ENCODE peak calls at places on chromosomes 2 and 18, in nine cellular contexts. One of them, this sample, is unnamed.

GRCh38 chr2:204892506-204893255 is 347.4 kb downstream of the PARD3B start:
- DNase-seq in sigmoid colon: no peak
- DNase-seq in psoas muscle: no peak
- DNase-seq in IMR-90: peak
- DNase-seq in testis: no peak
- DNase-seq in cardiac fibroblast: peak
- DNase-seq in endodermal cell: no peak
- DNase-seq in right atrium auricular region: no peak
- DNase-seq in fibroblast of pulmonary artery: peak
- DNase-seq in this sample: no peak

GRCh38 chr2:36338827-36339145 is 16.8 kb upstream of the CRIM1 start:
- DNase-seq in psoas muscle: no peak
- DNase-seq in IMR-90: peak
- DNase-seq in testis: no peak
- DNase-seq in sigmoid colon: no peak
- DNase-seq in fibroblast of pulmonary artery: no peak
- DNase-seq in right atrium auricular region: no peak
- DNase-seq in cardiac fibroblast: peak
- DNase-seq in endodermal cell: no peak
- DNase-seq in this sample: peak

GRCh38 chr2:217361491-217361890 is 501.6 kb upstream of the TNP1 start:
- DNase-seq in cardiac fibroblast: no peak
- DNase-seq in fibroblast of pulmonary artery: no peak
- DNase-seq in testis: no peak
- DNase-seq in IMR-90: peak
- DNase-seq in psoas muscle: no peak
- DNase-seq in sigmoid colon: no peak
- DNase-seq in right atrium auricular region: no peak
- DNase-seq in endodermal cell: no peak
- DNase-seq in this sample: no peak

GRCh38 chr2:96844405-96844808 is 586 bp upstream of the ANKRD23 start:
- DNase-seq in endodermal cell: no peak
- DNase-seq in sigmoid colon: no peak
- DNase-seq in right atrium auricular region: no peak
- DNase-seq in psoas muscle: no peak
- DNase-seq in cardiac fibroblast: no peak
- DNase-seq in IMR-90: no peak
- DNase-seq in testis: no peak
- DNase-seq in fibroblast of pulmonary artery: no peak
- DNase-seq in this sample: no peak

GRCh38 chr18:76546282-76546572 is 51.2 kb upstream of the ZNF516 start:
- DNase-seq in testis: no peak
- DNase-seq in cardiac fibroblast: no peak
- DNase-seq in sigmoid colon: no peak
- DNase-seq in right atrium auricular region: no peak
- DNase-seq in endodermal cell: no peak
- DNase-seq in IMR-90: no peak
- DNase-seq in psoas muscle: no peak
- DNase-seq in fibroblast of pulmonary artery: no peak
- DNase-seq in this sample: no peak

GRCh38 chr18:551404-552061 is 28.6 kb upstream of the CETN1 start:
- DNase-seq in fibroblast of pulmonary artery: no peak
- DNase-seq in IMR-90: no peak
- DNase-seq in right atrium auricular region: no peak
- DNase-seq in endodermal cell: no peak
- DNase-seq in psoas muscle: no peak
- DNase-seq in sigmoid colon: no peak
- DNase-seq in cardiac fibroblast: no peak
- DNase-seq in testis: no peak
- DNase-seq in this sample: no peak

GRCh38 chr2:168030862-168031624 is 216.4 kb downstream of the STK39 start:
- DNase-seq in cardiac fibroblast: peak
- DNase-seq in psoas muscle: no peak
- DNase-seq in sigmoid colon: no peak
- DNase-seq in testis: no peak
- DNase-seq in fibroblast of pulmonary artery: peak
- DNase-seq in right atrium auricular region: no peak
- DNase-seq in endodermal cell: no peak
- DNase-seq in IMR-90: peak
- DNase-seq in this sample: peak

GRCh38 chr18:39007523-39007922 is 1441.9 kb upstream of the CELF4 start:
- DNase-seq in psoas muscle: no peak
- DNase-seq in fibroblast of pulmonary artery: no peak
- DNase-seq in testis: no peak
- DNase-seq in right atrium auricular region: no peak
- DNase-seq in sigmoid colon: no peak
- DNase-seq in endodermal cell: no peak
- DNase-seq in cardiac fibroblast: no peak
- DNase-seq in IMR-90: no peak
- DNase-seq in this sample: no peak

GRCh38 chr2:170953976-170954375 is 24.9 kb downstream of the GORASP2 start:
- DNase-seq in fibroblast of pulmonary artery: no peak
- DNase-seq in psoas muscle: no peak
- DNase-seq in right atrium auricular region: no peak
- DNase-seq in endodermal cell: no peak
- DNase-seq in cardiac fibroblast: peak
- DNase-seq in IMR-90: peak
- DNase-seq in sigmoid colon: no peak
- DNase-seq in testis: no peak
- DNase-seq in this sample: peak

GRCh38 chr2:26846881-26847662 is 860 bp upstream of the DPYSL5 start:
- DNase-seq in testis: no peak
- DNase-seq in cardiac fibroblast: peak
- DNase-seq in psoas muscle: no peak
- DNase-seq in sigmoid colon: no peak
- DNase-seq in fibroblast of pulmonary artery: no peak
- DNase-seq in IMR-90: no peak
- DNase-seq in right atrium auricular region: no peak
- DNase-seq in endodermal cell: no peak
- DNase-seq in this sample: no peak
- H3K4me3 ChIP-seq in testis: peak
- H3K4me3 ChIP-seq in cardiac fibroblast: no peak
- H3K4me3 ChIP-seq in psoas muscle: peak
- H3K4me3 ChIP-seq in sigmoid colon: no peak
- H3K4me3 ChIP-seq in fibroblast of pulmonary artery: no peak
- H3K4me3 ChIP-seq in IMR-90: no peak
- H3K4me3 ChIP-seq in right atrium auricular region: no peak
- H3K4me3 ChIP-seq in endodermal cell: peak
- H3K4me3 ChIP-seq in this sample: no peak

GRCh38 chr2:175176624-175177023 is 4.9 kb downstream of the ATP5MC3 start:
- DNase-seq in fibroblast of pulmonary artery: no peak
- DNase-seq in psoas muscle: no peak
- DNase-seq in cardiac fibroblast: no peak
- DNase-seq in IMR-90: no peak
- DNase-seq in endodermal cell: no peak
- DNase-seq in testis: no peak
- DNase-seq in right atrium auricular region: no peak
- DNase-seq in sigmoid colon: no peak
- DNase-seq in this sample: no peak

GRCh38 chr2:175183674-175184073 is 2.2 kb upstream of the ATP5MC3 start:
- DNase-seq in IMR-90: no peak
- DNase-seq in psoas muscle: no peak
- DNase-seq in endodermal cell: no peak
- DNase-seq in testis: no peak
- DNase-seq in right atrium auricular region: no peak
- DNase-seq in sigmoid colon: no peak
- DNase-seq in cardiac fibroblast: no peak
- DNase-seq in fibroblast of pulmonary artery: no peak
- DNase-seq in this sample: no peak

GRCh38 chr2:175180701-175181103 is 808 bp downstream of the ATP5MC3 start:
- DNase-seq in fibroblast of pulmonary artery: peak
- DNase-seq in endodermal cell: peak
- DNase-seq in cardiac fibroblast: peak
- DNase-seq in IMR-90: peak
- DNase-seq in right atrium auricular region: no peak
- DNase-seq in psoas muscle: peak
- DNase-seq in sigmoid colon: peak
- DNase-seq in testis: peak
- DNase-seq in this sample: peak

GRCh38 chr2:175181877-175182308 is 383 bp upstream of the ATP5MC3 start:
- DNase-seq in right atrium auricular region: no peak
- DNase-seq in sigmoid colon: no peak
- DNase-seq in cardiac fibroblast: no peak
- DNase-seq in fibroblast of pulmonary artery: no peak
- DNase-seq in testis: no peak
- DNase-seq in IMR-90: no peak
- DNase-seq in endodermal cell: no peak
- DNase-seq in psoas muscle: no peak
- DNase-seq in this sample: no peak

GRCh38 chr2:175181104-175181876 is at the start of gene ATP5MC3:
- DNase-seq in testis: peak
- DNase-seq in cardiac fibroblast: peak
- DNase-seq in endodermal cell: peak
- DNase-seq in fibroblast of pulmonary artery: peak
- DNase-seq in IMR-90: peak
- DNase-seq in right atrium auricular region: peak
- DNase-seq in psoas muscle: peak
- DNase-seq in sigmoid colon: peak
- DNase-seq in this sample: peak
- TF ChIP-seq CTCF in testis: no peak
- TF ChIP-seq CTCF in cardiac fibroblast: peak
- TF ChIP-seq CTCF in endodermal cell: peak
- TF ChIP-seq CTCF in fibroblast of pulmonary artery: peak
- TF ChIP-seq CTCF in IMR-90: peak
- TF ChIP-seq CTCF in right atrium auricular region: no peak
- TF ChIP-seq CTCF in psoas muscle: peak
- TF ChIP-seq CTCF in sigmoid colon: peak
- TF ChIP-seq CTCF in this sample: peak

GRCh38 chr2:237090906-237091305 is 5.2 kb downstream of the COPS8 start:
- DNase-seq in fibroblast of pulmonary artery: peak
- DNase-seq in testis: no peak
- DNase-seq in sigmoid colon: no peak
- DNase-seq in right atrium auricular region: no peak
- DNase-seq in cardiac fibroblast: no peak
- DNase-seq in endodermal cell: no peak
- DNase-seq in psoas muscle: no peak
- DNase-seq in IMR-90: peak
- DNase-seq in this sample: peak
- H3K4me3 ChIP-seq in fibroblast of pulmonary artery: no peak
- H3K4me3 ChIP-seq in testis: no peak
- H3K4me3 ChIP-seq in sigmoid colon: no peak
- H3K4me3 ChIP-seq in right atrium auricular region: no peak
- H3K4me3 ChIP-seq in cardiac fibroblast: no peak
- H3K4me3 ChIP-seq in endodermal cell: no peak
- H3K4me3 ChIP-seq in psoas muscle: no peak
- H3K4me3 ChIP-seq in IMR-90: no peak
- H3K4me3 ChIP-seq in this sample: no peak

GRCh38 chr2:209741953-209742352 is 29.7 kb upstream of the UNC80 start:
- DNase-seq in sigmoid colon: no peak
- DNase-seq in psoas muscle: no peak
- DNase-seq in testis: no peak
- DNase-seq in cardiac fibroblast: no peak
- DNase-seq in fibroblast of pulmonary artery: no peak
- DNase-seq in right atrium auricular region: no peak
- DNase-seq in IMR-90: no peak
- DNase-seq in endodermal cell: no peak
- DNase-seq in this sample: no peak
- TF ChIP-seq CTCF in sigmoid colon: no peak
- TF ChIP-seq CTCF in psoas muscle: no peak
- TF ChIP-seq CTCF in testis: no peak
- TF ChIP-seq CTCF in cardiac fibroblast: no peak
- TF ChIP-seq CTCF in fibroblast of pulmonary artery: no peak
- TF ChIP-seq CTCF in right atrium auricular region: no peak
- TF ChIP-seq CTCF in IMR-90: no peak
- TF ChIP-seq CTCF in endodermal cell: no peak
- TF ChIP-seq CTCF in this sample: no peak

This sample was measured in fibroblast of lung.